ENCODE peak calls at places on chromosomes 11 and 22, in four cellular contexts. P is NCI-H1436 treated with DMSO at 0.1 percent for 48 hours, D is endothelial cell of umbilical vein, Z is esophagus squamous epithelium. Y is an unnamed sample.

GRCh38 chr11:14577835-14578529 is 57.8 kb upstream of the PSMA1 start:
- DNase-seq in Z (no peak), D (no peak), P (no peak), Y (no peak)

GRCh38 chr11:68936676-68937620 is 33.3 kb downstream of the IGHMBP2 start:
- DNase-seq in Z (no peak), D (no peak), P (no peak), Y (no peak)

GRCh38 chr11:19110290-19110689 is 6.7 kb upstream of the ZDHHC13 start:
- DNase-seq in D (peak; percentile 24), Z (no peak), P (no peak), Y (no peak)

GRCh38 chr11:10382518-10382917 is 72.5 kb upstream of the AMPD3 start:
- DNase-seq in P (no peak), Z (no peak), D (no peak), Y (no peak)

GRCh38 chr11:2534957-2535672 is 90.3 kb downstream of the KCNQ1 start:
- DNase-seq in D (no peak), Z (no peak), P (no peak), Y (no peak)

GRCh38 chr11:62535802-62536201 is 10.8 kb downstream of the AHNAK start:
- DNase-seq in P (no peak), D (no peak), Z (no peak), Y (no peak)

GRCh38 chr11:114134870-114135269 is 75.4 kb downstream of the ZBTB16 start:
- DNase-seq in P (no peak), Z (no peak), D (peak; percentile 16), Y (no peak)

GRCh38 chr11:133821776-133822175 is 23.5 kb downstream of the SPATA19 start:
- DNase-seq in D (no peak), Z (no peak), P (no peak), Y (no peak)

GRCh38 chr22:49008682-49009235 is 818.9 kb downstream of the BRD1 start:
- DNase-seq in Z (no peak), P (no peak), D (no peak), Y (no peak)

GRCh38 chr11:134646561-134646960 is 234.5 kb upstream of the B3GAT1 start:
- DNase-seq in Z (no peak), P (no peak), D (no peak), Y (no peak)

GRCh38 chr11:12480401-12480800 is 103.0 kb downstream of the PARVA start:
- DNase-seq in P (no peak), Z (no peak), D (no peak), Y (no peak)